ENCODE peak calls at places on chromosomes 6 and 20, in four cellular contexts. One of them, this sample, is unnamed.

GRCh38 chr6:138215071-138215470 is 3.2 kb downstream of the PBOV1 start:
- DNase-seq in astrocyte of the spinal cord: no peak
- DNase-seq in AG20443: no peak
- DNase-seq in activated naive CD4-positive, alpha-beta T cell treated with anti-CD3 and anti-CD28 coated beads, Interleukin-2, amount 10 ng/mL, durations not matched to agents 7 days and 5 days: no peak
- DNase-seq in this sample: no peak

GRCh38 chr6:112086744-112087135 is 542 bp downstream of the TUBE1 start:
- DNase-seq in activated naive CD4-positive, alpha-beta T cell treated with anti-CD3 and anti-CD28 coated beads, Interleukin-2, amount 10 ng/mL, durations not matched to agents 7 days and 5 days: no peak
- DNase-seq in AG20443: peak
- DNase-seq in astrocyte of the spinal cord: peak
- DNase-seq in this sample: peak

GRCh38 chr20:63696311-63696627 is 183 bp upstream of the TNFRSF6B start:
- DNase-seq in AG20443: no peak
- DNase-seq in activated naive CD4-positive, alpha-beta T cell treated with anti-CD3 and anti-CD28 coated beads, Interleukin-2, amount 10 ng/mL, durations not matched to agents 7 days and 5 days: peak
- DNase-seq in astrocyte of the spinal cord: peak
- DNase-seq in this sample: no peak

GRCh38 chr20:6178537-6178936 is 55.7 kb upstream of the FERMT1 start:
- DNase-seq in astrocyte of the spinal cord: peak
- DNase-seq in AG20443: no peak
- DNase-seq in activated naive CD4-positive, alpha-beta T cell treated with anti-CD3 and anti-CD28 coated beads, Interleukin-2, amount 10 ng/mL, durations not matched to agents 7 days and 5 days: no peak
- DNase-seq in this sample: peak

GRCh38 chr20:37446286-37447032 is 74.6 kb upstream of the NNAT start:
- DNase-seq in astrocyte of the spinal cord: no peak
- DNase-seq in AG20443: no peak
- DNase-seq in activated naive CD4-positive, alpha-beta T cell treated with anti-CD3 and anti-CD28 coated beads, Interleukin-2, amount 10 ng/mL, durations not matched to agents 7 days and 5 days: no peak
- DNase-seq in this sample: no peak

GRCh38 chr6:3013901-3014674 is 14.4 kb downstream of the NQO2 start:
- DNase-seq in activated naive CD4-positive, alpha-beta T cell treated with anti-CD3 and anti-CD28 coated beads, Interleukin-2, amount 10 ng/mL, durations not matched to agents 7 days and 5 days: no peak
- DNase-seq in astrocyte of the spinal cord: no peak
- DNase-seq in AG20443: no peak
- DNase-seq in this sample: no peak

GRCh38 chr6:39211183-39211582 is 18.1 kb downstream of the KCNK5 start:
- DNase-seq in AG20443: no peak
- DNase-seq in astrocyte of the spinal cord: no peak
- DNase-seq in activated naive CD4-positive, alpha-beta T cell treated with anti-CD3 and anti-CD28 coated beads, Interleukin-2, amount 10 ng/mL, durations not matched to agents 7 days and 5 days: no peak
- DNase-seq in this sample: no peak

GRCh38 chr20:34365765-34366213 is 2.7 kb downstream of the ITCH start:
- DNase-seq in astrocyte of the spinal cord: no peak
- DNase-seq in activated naive CD4-positive, alpha-beta T cell treated with anti-CD3 and anti-CD28 coated beads, Interleukin-2, amount 10 ng/mL, durations not matched to agents 7 days and 5 days: peak
- DNase-seq in AG20443: no peak
- DNase-seq in this sample: no peak

GRCh38 chr6:131059486-131059885 is 3.6 kb downstream of the EPB41L2 start:
- DNase-seq in astrocyte of the spinal cord: peak
- DNase-seq in activated naive CD4-positive, alpha-beta T cell treated with anti-CD3 and anti-CD28 coated beads, Interleukin-2, amount 10 ng/mL, durations not matched to agents 7 days and 5 days: no peak
- DNase-seq in AG20443: peak
- DNase-seq in this sample: no peak

GRCh38 chr20:51326241-51326819 is 216.2 kb downstream of the NFATC2 start:
- DNase-seq in AG20443: peak
- DNase-seq in activated naive CD4-positive, alpha-beta T cell treated with anti-CD3 and anti-CD28 coated beads, Interleukin-2, amount 10 ng/mL, durations not matched to agents 7 days and 5 days: peak
- DNase-seq in astrocyte of the spinal cord: no peak
- DNase-seq in this sample: no peak

GRCh38 chr6:39821739-39822532 is 29.8 kb downstream of the DAAM2 start:
- DNase-seq in activated naive CD4-positive, alpha-beta T cell treated with anti-CD3 and anti-CD28 coated beads, Interleukin-2, amount 10 ng/mL, durations not matched to agents 7 days and 5 days: no peak
- DNase-seq in AG20443: peak
- DNase-seq in astrocyte of the spinal cord: no peak
- DNase-seq in this sample: no peak

GRCh38 chr6:10793695-10794094 is 44.6 kb downstream of the MAK start:
- DNase-seq in astrocyte of the spinal cord: no peak
- DNase-seq in AG20443: no peak
- DNase-seq in activated naive CD4-positive, alpha-beta T cell treated with anti-CD3 and anti-CD28 coated beads, Interleukin-2, amount 10 ng/mL, durations not matched to agents 7 days and 5 days: no peak
- DNase-seq in this sample: no peak

GRCh38 chr6:47083586-47084047 is 41.5 kb upstream of the ADGRF1 start:
- DNase-seq in astrocyte of the spinal cord: peak
- DNase-seq in AG20443: peak
- DNase-seq in activated naive CD4-positive, alpha-beta T cell treated with anti-CD3 and anti-CD28 coated beads, Interleukin-2, amount 10 ng/mL, durations not matched to agents 7 days and 5 days: no peak
- DNase-seq in this sample: peak

GRCh38 chr6:75155586-75155985 is 50.3 kb downstream of the COL12A1 start:
- DNase-seq in astrocyte of the spinal cord: no peak
- DNase-seq in AG20443: no peak
- DNase-seq in activated naive CD4-positive, alpha-beta T cell treated with anti-CD3 and anti-CD28 coated beads, Interleukin-2, amount 10 ng/mL, durations not matched to agents 7 days and 5 days: no peak
- DNase-seq in this sample: no peak

GRCh38 chr6:111737065-111737521 is 131.4 kb upstream of the TRAF3IP2 start:
- DNase-seq in activated naive CD4-positive, alpha-beta T cell treated with anti-CD3 and anti-CD28 coated beads, Interleukin-2, amount 10 ng/mL, durations not matched to agents 7 days and 5 days: no peak
- DNase-seq in astrocyte of the spinal cord: peak
- DNase-seq in AG20443: peak
- DNase-seq in this sample: no peak

GRCh38 chr20:43824699-43825402 is 89.8 kb upstream of the TOX2 start:
- DNase-seq in activated naive CD4-positive, alpha-beta T cell treated with anti-CD3 and anti-CD28 coated beads, Interleukin-2, amount 10 ng/mL, durations not matched to agents 7 days and 5 days: no peak
- DNase-seq in astrocyte of the spinal cord: peak
- DNase-seq in AG20443: peak
- DNase-seq in this sample: no peak

GRCh38 chr6:118249680-118250079 is 298.4 kb upstream of the PLN start:
- DNase-seq in activated naive CD4-positive, alpha-beta T cell treated with anti-CD3 and anti-CD28 coated beads, Interleukin-2, amount 10 ng/mL, durations not matched to agents 7 days and 5 days: no peak
- DNase-seq in astrocyte of the spinal cord: no peak
- DNase-seq in AG20443: no peak
- DNase-seq in this sample: no peak

GRCh38 chr20:60953311-60953710 is 298.8 kb upstream of the CDH4 start:
- DNase-seq in AG20443: no peak
- DNase-seq in astrocyte of the spinal cord: no peak
- DNase-seq in activated naive CD4-positive, alpha-beta T cell treated with anti-CD3 and anti-CD28 coated beads, Interleukin-2, amount 10 ng/mL, durations not matched to agents 7 days and 5 days: no peak
- DNase-seq in this sample: no peak

GRCh38 chr6:15447546-15448232 is 201.8 kb downstream of the JARID2 start:
- DNase-seq in astrocyte of the spinal cord: no peak
- DNase-seq in AG20443: no peak
- DNase-seq in activated naive CD4-positive, alpha-beta T cell treated with anti-CD3 and anti-CD28 coated beads, Interleukin-2, amount 10 ng/mL, durations not matched to agents 7 days and 5 days: no peak
- DNase-seq in this sample: no peak

GRCh38 chr6:12286381-12287132 is 3.6 kb upstream of the EDN1 start:
- DNase-seq in activated naive CD4-positive, alpha-beta T cell treated with anti-CD3 and anti-CD28 coated beads, Interleukin-2, amount 10 ng/mL, durations not matched to agents 7 days and 5 days: no peak
- DNase-seq in AG20443: peak
- DNase-seq in astrocyte of the spinal cord: no peak
- DNase-seq in this sample: no peak

GRCh38 chr20:20452254-20452676 is 84.4 kb downstream of the INSM1 start:
- DNase-seq in astrocyte of the spinal cord: peak
- DNase-seq in AG20443: peak
- DNase-seq in activated naive CD4-positive, alpha-beta T cell treated with anti-CD3 and anti-CD28 coated beads, Interleukin-2, amount 10 ng/mL, durations not matched to agents 7 days and 5 days: peak
- DNase-seq in this sample: peak

GRCh38 chr6:166624275-166624674 is 2.8 kb downstream of the RPS6KA2 start:
- DNase-seq in AG20443: peak
- DNase-seq in astrocyte of the spinal cord: peak
- DNase-seq in activated naive CD4-positive, alpha-beta T cell treated with anti-CD3 and anti-CD28 coated beads, Interleukin-2, amount 10 ng/mL, durations not matched to agents 7 days and 5 days: no peak
- DNase-seq in this sample: no peak

GRCh38 chr20:17150858-17151257 is 76.0 kb upstream of the PCSK2 start:
- DNase-seq in activated naive CD4-positive, alpha-beta T cell treated with anti-CD3 and anti-CD28 coated beads, Interleukin-2, amount 10 ng/mL, durations not matched to agents 7 days and 5 days: no peak
- DNase-seq in astrocyte of the spinal cord: no peak
- DNase-seq in AG20443: no peak
- DNase-seq in this sample: no peak

GRCh38 chr6:74410630-74411029 is 714.6 kb downstream of the CD109 start:
- DNase-seq in astrocyte of the spinal cord: peak
- DNase-seq in activated naive CD4-positive, alpha-beta T cell treated with anti-CD3 and anti-CD28 coated beads, Interleukin-2, amount 10 ng/mL, durations not matched to agents 7 days and 5 days: no peak
- DNase-seq in AG20443: peak
- DNase-seq in this sample: no peak

GRCh38 chr6:24766685-24767462 is 7.9 kb upstream of the GMNN start:
- DNase-seq in AG20443: peak
- DNase-seq in astrocyte of the spinal cord: peak
- DNase-seq in activated naive CD4-positive, alpha-beta T cell treated with anti-CD3 and anti-CD28 coated beads, Interleukin-2, amount 10 ng/mL, durations not matched to agents 7 days and 5 days: no peak
- DNase-seq in this sample: no peak

GRCh38 chr20:10430704-10431103 is 3.3 kb downstream of the MKKS start:
- DNase-seq in astrocyte of the spinal cord: no peak
- DNase-seq in AG20443: no peak
- DNase-seq in activated naive CD4-positive, alpha-beta T cell treated with anti-CD3 and anti-CD28 coated beads, Interleukin-2, amount 10 ng/mL, durations not matched to agents 7 days and 5 days: no peak
- DNase-seq in this sample: no peak

GRCh38 chr6:7954477-7955200 is 44.1 kb upstream of the TXNDC5 start:
- DNase-seq in AG20443: no peak
- DNase-seq in activated naive CD4-positive, alpha-beta T cell treated with anti-CD3 and anti-CD28 coated beads, Interleukin-2, amount 10 ng/mL, durations not matched to agents 7 days and 5 days: no peak
- DNase-seq in astrocyte of the spinal cord: no peak
- DNase-seq in this sample: no peak

GRCh38 chr6:42028234-42029061 is 21.9 kb upstream of the TAF8 start:
- DNase-seq in AG20443: peak
- DNase-seq in astrocyte of the spinal cord: peak
- DNase-seq in activated naive CD4-positive, alpha-beta T cell treated with anti-CD3 and anti-CD28 coated beads, Interleukin-2, amount 10 ng/mL, durations not matched to agents 7 days and 5 days: no peak
- DNase-seq in this sample: no peak

GRCh38 chr6:168865-169455 is 123.3 kb upstream of the DUSP22 start:
- DNase-seq in activated naive CD4-positive, alpha-beta T cell treated with anti-CD3 and anti-CD28 coated beads, Interleukin-2, amount 10 ng/mL, durations not matched to agents 7 days and 5 days: no peak
- DNase-seq in astrocyte of the spinal cord: peak
- DNase-seq in AG20443: peak
- DNase-seq in this sample: peak

GRCh38 chr6:39169448-39170344 is 54.7 kb upstream of the SAYSD1 start:
- DNase-seq in activated naive CD4-positive, alpha-beta T cell treated with anti-CD3 and anti-CD28 coated beads, Interleukin-2, amount 10 ng/mL, durations not matched to agents 7 days and 5 days: no peak
- DNase-seq in astrocyte of the spinal cord: no peak
- DNase-seq in AG20443: no peak
- DNase-seq in this sample: no peak

GRCh38 chr6:7922596-7922995 is 12.0 kb upstream of the TXNDC5 start:
- DNase-seq in AG20443: no peak
- DNase-seq in activated naive CD4-positive, alpha-beta T cell treated with anti-CD3 and anti-CD28 coated beads, Interleukin-2, amount 10 ng/mL, durations not matched to agents 7 days and 5 days: no peak
- DNase-seq in astrocyte of the spinal cord: peak
- DNase-seq in this sample: peak

GRCh38 chr20:59123011-59123676 is 40.5 kb upstream of the ZNF831 start:
- DNase-seq in astrocyte of the spinal cord: no peak
- DNase-seq in activated naive CD4-positive, alpha-beta T cell treated with anti-CD3 and anti-CD28 coated beads, Interleukin-2, amount 10 ng/mL, durations not matched to agents 7 days and 5 days: peak
- DNase-seq in AG20443: no peak
- DNase-seq in this sample: no peak

GRCh38 chr20:36463212-36464061 is 77.9 kb upstream of the MYL9 start:
- DNase-seq in astrocyte of the spinal cord: no peak
- DNase-seq in activated naive CD4-positive, alpha-beta T cell treated with anti-CD3 and anti-CD28 coated beads, Interleukin-2, amount 10 ng/mL, durations not matched to agents 7 days and 5 days: no peak
- DNase-seq in AG20443: no peak
- DNase-seq in this sample: no peak

GRCh38 chr6:13589801-13590200 is 15.4 kb downstream of the SIRT5 start:
- DNase-seq in astrocyte of the spinal cord: no peak
- DNase-seq in activated naive CD4-positive, alpha-beta T cell treated with anti-CD3 and anti-CD28 coated beads, Interleukin-2, amount 10 ng/mL, durations not matched to agents 7 days and 5 days: no peak
- DNase-seq in AG20443: no peak
- DNase-seq in this sample: no peak

GRCh38 chr20:64099880-64100565 is 7.3 kb downstream of the NPBWR2 start:
- DNase-seq in activated naive CD4-positive, alpha-beta T cell treated with anti-CD3 and anti-CD28 coated beads, Interleukin-2, amount 10 ng/mL, durations not matched to agents 7 days and 5 days: no peak
- DNase-seq in astrocyte of the spinal cord: no peak
- DNase-seq in AG20443: no peak
- DNase-seq in this sample: no peak

GRCh38 chr6:146965110-146965689 is 239.0 kb upstream of the STXBP5 start:
- DNase-seq in astrocyte of the spinal cord: no peak
- DNase-seq in activated naive CD4-positive, alpha-beta T cell treated with anti-CD3 and anti-CD28 coated beads, Interleukin-2, amount 10 ng/mL, durations not matched to agents 7 days and 5 days: no peak
- DNase-seq in AG20443: no peak
- DNase-seq in this sample: no peak

This sample was measured in smooth muscle cell of the brain vasculature.